ENCODE peak calls at places on chromosomes 6 and 20, in nine cellular contexts. G is hepatocyte, L is SK-N-SH, X is H1, M is gastrocnemius medialis, U is fibroblast of lung, C is heart right ventricle, N is PC-3, K is colonic mucosa. O is an unnamed sample.

GRCh38 chr20:10448270-10449156 is 13.4 kb downstream of the SLX4IP start:
- DNase-seq in G (no peak), M (no peak), N (no peak), X (no peak), U (peak; percentile 51), K (no peak), L (no peak), C (no peak), O (no peak)

GRCh38 chr6:149459761-149460160 is 25.1 kb downstream of the ZC3H12D start:
- DNase-seq in K (no peak), C (no peak), G (no peak), X (no peak), L (no peak), U (peak; percentile 36), N (no peak), M (no peak), O (no peak)

GRCh38 chr20:58553841-58554240 is 38.6 kb upstream of the APCDD1L start:
- DNase-seq in K (no peak), N (no peak), C (no peak), X (no peak), G (peak; percentile 46), U (peak; percentile 80), L (no peak), M (no peak), O (no peak)

GRCh38 chr6:27161946-27162603 is 85.4 kb upstream of the PRSS16 start:
- DNase-seq in M (no peak), X (no peak), G (peak; percentile 42), U (peak; percentile 70), K (no peak), C (no peak), N (peak; percentile 88), L (peak; percentile 34), O (peak; percentile 20)

GRCh38 chr20:25481235-25481917 is 73.9 kb downstream of the GINS1 start:
- DNase-seq in G (no peak), X (no peak), M (no peak), L (no peak), N (no peak), C (no peak), K (no peak), U (no peak), O (no peak)

GRCh38 chr6:143325379-143326140 is 124.9 kb downstream of the ADAT2 start:
- DNase-seq in G (no peak), U (peak; percentile 74), K (no peak), L (no peak), N (peak; percentile 67), M (no peak), X (no peak), C (no peak), O (no peak)

GRCh38 chr20:33401922-33402369 is 627 bp upstream of the CDK5RAP1 start:
- DNase-seq in M (no peak), X (no peak), N (no peak), L (no peak), C (no peak), U (no peak), K (no peak), G (no peak), O (no peak)

GRCh38 chr6:45663181-45664180 is 285.7 kb upstream of the SUPT3H start:
- DNase-seq in G (peak; percentile 44), U (peak; percentile 48), K (peak; percentile 24), N (no peak), X (no peak), M (no peak), L (no peak), C (no peak), O (peak; percentile 49)

GRCh38 chr6:3478341-3478740 is 21.5 kb upstream of the SLC22A23 start:
- DNase-seq in U (no peak), N (no peak), L (no peak), M (no peak), K (no peak), X (no peak), G (no peak), C (no peak), O (no peak)

GRCh38 chr6:74651948-74652347 is 553.9 kb downstream of the COL12A1 start:
- DNase-seq in C (no peak), G (no peak), X (no peak), U (no peak), N (no peak), L (no peak), K (no peak), M (no peak), O (no peak)
- H3K4me3 ChIP-seq in C (no peak overlapping the region), G (no peak overlapping the region), X (no peak overlapping the region), U (no peak overlapping the region), N (no peak overlapping the region), L (no peak overlapping the region), K (no peak overlapping the region), M (no peak overlapping the region), O (no peak overlapping the region)

DNA sequence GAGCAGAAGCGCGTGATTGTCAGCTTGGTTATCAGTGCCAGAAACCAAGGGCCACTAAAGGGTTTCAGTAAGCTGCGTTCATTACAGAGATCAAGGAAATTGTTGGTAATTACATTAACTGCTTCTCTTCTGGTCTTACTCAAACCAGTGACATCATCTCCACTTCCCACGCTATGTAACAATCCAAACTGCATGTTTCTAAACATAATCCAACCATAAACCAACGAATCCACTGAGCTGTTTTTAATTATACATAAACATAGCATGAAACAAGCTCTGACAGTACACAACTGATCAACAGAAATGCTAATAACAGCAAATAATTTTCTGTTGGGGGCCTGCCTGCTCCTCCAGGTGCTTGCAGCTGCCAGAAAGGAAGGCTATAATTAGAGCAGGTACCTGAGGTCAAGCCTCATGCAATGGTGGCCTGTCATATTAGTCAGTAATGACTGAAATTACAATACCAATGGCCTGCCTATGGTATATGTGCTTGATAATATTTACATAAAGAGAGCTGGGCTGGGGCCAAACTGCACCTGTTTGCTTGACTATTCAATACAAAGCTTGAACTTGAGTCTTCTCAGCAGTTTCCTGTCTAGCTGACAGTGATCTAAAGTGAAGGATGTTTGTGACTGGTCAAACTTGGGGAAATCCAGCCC is 40.1 kb downstream of the ILRUN start:
- DNase-seq in M (peak; percentile 50), L (peak; percentile 66), C (peak; percentile 25), U (peak; percentile 74), G (peak; percentile 31), N (peak; percentile 72), K (peak; percentile 46), X (no peak), O (no peak)
- H3K27ac ChIP-seq in M (peak overlapping the region; percentile 94), L (peak overlapping the region; percentile 87), C (peak overlapping the region; percentile 87), U (peak overlapping the region; percentile 96), G (peak overlapping the region; percentile 78), N (peak overlapping the region; percentile 98), K (peak overlapping the region; percentile 94), X (no peak overlapping the region), O (peak overlapping the region; percentile 29)

GRCh38 chr20:45545754-45546453 is 1.3 kb downstream of the EPPIN start:
- DNase-seq in G (peak; percentile 40), K (no peak), M (no peak), X (no peak), L (peak; percentile 10), N (peak; percentile 67), C (no peak), U (peak; percentile 26), O (no peak)
- TF ChIP-seq CTCF in G (peak; percentile 60), K (no peak), M (no peak), X (peak; percentile 62), L (peak; percentile 54), N (peak; percentile 76), C (peak; percentile 34), U (peak; percentile 33), O (no peak)

DNA sequence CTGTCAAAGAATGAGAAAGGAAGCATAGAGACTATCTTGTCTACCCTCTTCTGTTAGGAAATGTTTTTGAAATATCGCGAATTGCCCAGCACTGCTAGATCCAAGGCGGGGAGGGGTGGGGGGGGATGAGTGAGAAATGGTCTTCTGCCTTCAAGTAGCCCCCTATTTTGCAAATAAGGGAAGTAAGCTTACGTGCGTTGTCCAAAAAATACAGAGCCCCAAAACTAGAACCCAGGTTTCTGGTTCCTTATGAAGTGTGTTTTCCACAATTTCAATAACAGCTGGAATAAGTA is 923 bp upstream of the ILRUN start:
- DNase-seq in X (no peak), M (no peak), N (no peak), L (peak; percentile 28), K (no peak), G (no peak), C (no peak), U (no peak), O (no peak)
- H3K4me3 ChIP-seq in X (peak overlapping the region; percentile 68), M (peak overlapping the region; percentile 99), N (peak overlapping the region; percentile 74), L (peak overlapping the region; percentile 65), K (peak overlapping the region; percentile 97), G (peak overlapping the region; percentile 47), C (peak overlapping the region; percentile 89), U (peak overlapping the region; percentile 78), O (peak overlapping the region; percentile 78)

DNA sequence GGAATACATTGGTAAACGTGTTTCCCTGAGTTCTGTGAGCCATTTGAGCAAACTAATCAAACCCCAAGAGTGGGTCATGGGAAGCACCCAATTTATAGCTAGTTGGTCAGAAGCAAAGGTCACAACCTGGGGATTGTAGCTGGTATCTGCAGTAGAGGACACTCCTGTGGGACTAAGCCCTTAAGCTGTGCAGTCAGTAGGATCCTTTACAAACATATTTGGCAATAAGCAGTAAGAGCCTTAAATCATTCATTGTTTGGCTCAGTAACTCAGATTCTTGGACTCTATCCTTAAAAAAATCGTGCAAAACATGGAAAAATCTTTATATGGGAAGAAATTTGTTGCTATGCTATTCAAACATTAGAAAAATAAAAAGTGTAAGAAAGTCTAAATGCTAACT is 29.9 kb downstream of the FRK start:
- DNase-seq in X (no peak), L (no peak), U (no peak), N (no peak), C (no peak), K (no peak), M (no peak), G (no peak), O (no peak)
- H3K27ac ChIP-seq in X (no peak overlapping the region), L (no peak overlapping the region), U (no peak overlapping the region), N (no peak overlapping the region), C (no peak overlapping the region), K (no peak overlapping the region), M (no peak overlapping the region), G (no peak overlapping the region), O (no peak overlapping the region)